ENCODE peak calls at places on chromosomes 6 and 20, in ten cellular contexts. E, D, J, S, V, H, T, A, Q and C are unnamed samples.

GRCh38 chr6:129849456-129849855 is 11.7 kb downstream of the TMEM244 start:
- DNase-seq in J (no peak), D (no peak), E (no peak), S (no peak), V (no peak), A (no peak), T (no peak), Q (no peak), H (peak), C (no peak)

GRCh38 chr20:20094410-20094809 is 42.1 kb downstream of the CFAP61 start:
- DNase-seq in A (no peak), V (no peak), D (no peak), E (no peak), S (no peak), T (no peak), Q (no peak), H (no peak), J (no peak), C (no peak)

GRCh38 chr20:51404297-51405060 is 138.0 kb downstream of the NFATC2 start:
- DNase-seq in A (peak), E (no peak), Q (no peak), T (no peak), D (no peak), S (peak), J (no peak), V (no peak), H (no peak), C (no peak)

GRCh38 chr6:131470549-131470948 is 102.5 kb upstream of the ARG1 start:
- DNase-seq in T (no peak), Q (no peak), E (no peak), H (no peak), J (no peak), A (no peak), V (no peak), D (no peak), S (no peak), C (no peak)

GRCh38 chr6:95248501-95248900 is 328.8 kb upstream of the MANEA start:
- DNase-seq in A (no peak), E (no peak), Q (no peak), H (no peak), S (no peak), D (no peak), T (no peak), V (no peak), J (no peak), C (no peak)

GRCh38 chr20:20593447-20594170 is 118.8 kb downstream of the RALGAPA2 start:
- DNase-seq in V (no peak), D (no peak), S (no peak), Q (no peak), T (peak), H (peak), A (no peak), J (no peak), E (no peak), C (no peak)

GRCh38 chr6:36609582-36609981 is 15.4 kb downstream of the SRSF3 start:
- DNase-seq in J (no peak), E (no peak), Q (no peak), D (peak), T (peak), H (no peak), A (no peak), V (no peak), S (no peak), C (no peak)

GRCh38 chr20:60283281-60283680 is 325.1 kb downstream of the CDH26 start:
- DNase-seq in D (no peak), E (no peak), A (no peak), V (no peak), J (no peak), T (no peak), H (no peak), Q (no peak), S (no peak), C (no peak)

GRCh38 chr6:56655250-56655649 is 12.6 kb upstream of the DST start:
- DNase-seq in H (no peak), T (no peak), J (no peak), V (no peak), E (no peak), Q (no peak), A (no peak), S (no peak), D (no peak), C (no peak)

GRCh38 chr6:37653933-37654565 is 43.6 kb downstream of the MDGA1 start:
- DNase-seq in H (peak), E (no peak), V (no peak), Q (no peak), A (no peak), D (no peak), J (peak), S (no peak), T (no peak), C (no peak)

GRCh38 chr6:71707059-71707458 is 179.3 kb upstream of the RIMS1 start:
- DNase-seq in E (no peak), J (no peak), H (no peak), D (no peak), T (no peak), S (no peak), V (no peak), A (no peak), Q (no peak), C (no peak)

GRCh38 chr6:43942616-43943015 is 172.6 kb downstream of the VEGFA start:
- DNase-seq in E (no peak), H (no peak), J (peak), Q (no peak), A (no peak), S (no peak), T (no peak), V (no peak), D (peak), C (no peak)

GRCh38 chr6:2507016-2507415 is 243.7 kb downstream of the MYLK4 start:
- DNase-seq in V (no peak), H (no peak), Q (no peak), E (no peak), S (no peak), A (no peak), D (no peak), T (no peak), J (no peak), C (no peak)

GRCh38 chr20:50221501-50222323 is 31.1 kb downstream of the CEBPB start:
- DNase-seq in J (no peak), T (peak), Q (no peak), A (no peak), S (peak), H (no peak), E (no peak), V (no peak), D (no peak), C (no peak)

GRCh38 chr6:1862411-1862810 is 252.7 kb downstream of the FOXC1 start:
- DNase-seq in A (no peak), E (no peak), J (no peak), Q (no peak), D (no peak), H (no peak), S (no peak), V (no peak), T (no peak), C (no peak)

GRCh38 chr6:41222513-41222912 is 5.6 kb upstream of the TREML4 start:
- DNase-seq in J (no peak), V (no peak), Q (no peak), S (no peak), E (no peak), D (no peak), T (no peak), A (no peak), H (no peak), C (no peak)

GRCh38 chr6:27178001-27178730 is 69.3 kb upstream of the PRSS16 start:
- DNase-seq in J (peak), E (peak), A (no peak), S (peak), D (peak), H (peak), T (peak), Q (peak), V (no peak), C (no peak)

GRCh38 chr20:44089987-44090674 is 96.9 kb downstream of the JPH2 start:
- DNase-seq in Q (no peak), V (no peak), J (peak), H (peak), A (no peak), E (no peak), S (no peak), D (peak), T (no peak), C (peak)

GRCh38 chr6:132733288-132733687 is 19.4 kb upstream of the VNN1 start:
- DNase-seq in V (no peak), S (no peak), A (no peak), E (no peak), J (no peak), H (no peak), Q (no peak), D (no peak), T (no peak), C (no peak)

GRCh38 chr6:3125832-3126231 is 7.3 kb downstream of the BPHL start:
- DNase-seq in Q (no peak), V (no peak), J (no peak), S (no peak), D (no peak), H (no peak), T (no peak), E (no peak), A (no peak), C (peak)

GRCh38 chr6:13346245-13346644 is 17.9 kb upstream of the TBC1D7 start:
- DNase-seq in D (no peak), S (no peak), V (no peak), J (no peak), Q (no peak), E (no peak), H (no peak), A (no peak), T (no peak), C (no peak)

GRCh38 chr6:107409942-107410341 is 49.4 kb downstream of the PDSS2 start:
- DNase-seq in A (no peak), T (no peak), Q (no peak), J (no peak), H (no peak), V (no peak), E (no peak), D (no peak), S (no peak), C (no peak)

GRCh38 chr6:152136449-152136825 is 329.0 kb downstream of the ESR1 start:
- DNase-seq in D (no peak), T (no peak), J (no peak), A (peak), V (peak), Q (no peak), S (no peak), E (no peak), H (peak), C (no peak)

GRCh38 chr6:15628499-15629131 is 34.2 kb downstream of the DTNBP1 start:
- DNase-seq in A (no peak), S (no peak), J (no peak), H (no peak), D (no peak), Q (no peak), E (no peak), V (no peak), T (no peak), C (no peak)

GRCh38 chr6:84728602-84729001 is 35.8 kb downstream of the TBX18 start:
- DNase-seq in A (no peak), J (no peak), E (no peak), T (no peak), Q (no peak), S (no peak), V (no peak), D (no peak), H (peak), C (no peak)

GRCh38 chr20:57613481-57613921 is 6.7 kb downstream of the ZBP1 start:
- DNase-seq in Q (no peak), D (no peak), J (no peak), A (no peak), V (no peak), E (no peak), H (no peak), S (no peak), T (peak), C (peak)

GRCh38 chr20:58471161-58471834 is 43.9 kb downstream of the APCDD1L start:
- DNase-seq in V (no peak), J (no peak), T (peak), A (peak), S (no peak), H (no peak), E (no peak), Q (peak), D (peak), C (no peak)

GRCh38 chr20:24647713-24648112 is 178.3 kb downstream of the SYNDIG1 start:
- DNase-seq in T (no peak), A (no peak), H (no peak), V (no peak), D (peak), J (no peak), Q (no peak), S (no peak), E (no peak), C (no peak)

GRCh38 chr20:16712541-16712947 is 17.3 kb upstream of the SNRPB2 start:
- DNase-seq in J (no peak), H (no peak), S (no peak), V (no peak), D (no peak), T (no peak), E (no peak), A (no peak), Q (no peak), C (no peak)

GRCh38 chr20:63158845-63159244 is 57.1 kb downstream of the YTHDF1 start:
- DNase-seq in D (no peak), Q (no peak), V (no peak), A (no peak), J (no peak), T (no peak), E (no peak), H (no peak), S (peak), C (no peak)

GRCh38 chr20:45890077-45890996 is 671 bp downstream of the NEURL2 start:
- DNase-seq in Q (peak), T (peak), D (peak), E (peak), V (peak), H (peak), J (peak), S (peak), A (peak), C (peak)

GRCh38 chr20:57009355-57009754 is 257.1 kb downstream of the BMP7 start:
- DNase-seq in D (no peak), H (no peak), S (no peak), T (no peak), A (no peak), E (no peak), Q (no peak), J (no peak), V (no peak), C (no peak)

GRCh38 chr20:60224914-60225313 is 266.7 kb downstream of the CDH26 start:
- DNase-seq in S (no peak), Q (no peak), V (no peak), H (no peak), J (no peak), D (no peak), E (no peak), T (no peak), A (no peak), C (no peak)

GRCh38 chr6:162198925-162199324 is 528.6 kb downstream of the PRKN start:
- DNase-seq in V (no peak), A (no peak), Q (no peak), J (peak), D (no peak), T (no peak), E (no peak), H (no peak), S (no peak), C (no peak)

DNA sequence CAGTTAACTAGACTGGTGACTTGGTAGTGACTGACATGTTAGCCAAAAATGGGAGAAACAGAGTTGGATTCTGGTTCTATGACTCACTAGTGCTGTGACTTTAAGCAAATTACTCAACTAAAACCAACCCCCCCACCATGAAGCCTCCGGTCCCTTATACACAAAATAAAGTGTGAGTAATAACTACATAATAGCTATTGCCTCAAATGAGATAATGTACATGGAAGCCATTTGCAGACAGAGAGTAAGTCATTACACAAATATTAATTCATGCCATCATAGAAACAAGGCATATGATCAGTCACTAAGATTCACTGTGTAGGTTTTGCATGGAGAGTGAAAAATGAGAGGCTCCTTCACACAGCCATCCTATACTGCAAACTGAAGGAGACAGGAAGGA is 111.9 kb downstream of the HIVEP2 start:
- DNase-seq in Q (no peak), T (no peak), E (no peak), H (peak), V (no peak), J (no peak), D (no peak), S (no peak), A (no peak), C (no peak)
- TF ChIP-seq POLR2A in Q (no peak), T (no peak), E (no peak), H (no peak), V (no peak), J (no peak), D (no peak), S (no peak), A (no peak), C (no peak)

GRCh38 chr6:46900266-46900665 is 21.5 kb downstream of the ADGRF5 start:
- DNase-seq in J (no peak), S (no peak), E (no peak), H (no peak), A (no peak), T (no peak), Q (no peak), V (no peak), D (no peak), C (no peak)

GRCh38 chr6:46903175-46903574 is 18.6 kb downstream of the ADGRF5 start:
- DNase-seq in J (peak), S (no peak), T (no peak), H (no peak), E (no peak), A (no peak), V (no peak), Q (no peak), D (no peak), C (no peak)

GRCh38 chr6:46898011-46898410 is 23.7 kb downstream of the ADGRF5 start:
- DNase-seq in Q (no peak), T (no peak), E (no peak), H (no peak), A (no peak), S (no peak), D (no peak), J (no peak), V (no peak), C (no peak)

GRCh38 chr6:46901747-46902362 is 19.9 kb downstream of the ADGRF5 start:
- DNase-seq in Q (no peak), T (no peak), J (no peak), E (no peak), H (peak), V (no peak), S (no peak), D (peak), A (no peak), C (no peak)

GRCh38 chr6:46899636-46900035 is 22.1 kb downstream of the ADGRF5 start:
- DNase-seq in H (no peak), S (no peak), Q (no peak), V (no peak), A (no peak), D (no peak), E (no peak), T (no peak), J (no peak), C (no peak)
- TF ChIP-seq POLR2A in H (no peak), S (no peak), Q (no peak), V (no peak), A (no peak), D (no peak), E (no peak), T (no peak), J (no peak), C (no peak)

DNA sequence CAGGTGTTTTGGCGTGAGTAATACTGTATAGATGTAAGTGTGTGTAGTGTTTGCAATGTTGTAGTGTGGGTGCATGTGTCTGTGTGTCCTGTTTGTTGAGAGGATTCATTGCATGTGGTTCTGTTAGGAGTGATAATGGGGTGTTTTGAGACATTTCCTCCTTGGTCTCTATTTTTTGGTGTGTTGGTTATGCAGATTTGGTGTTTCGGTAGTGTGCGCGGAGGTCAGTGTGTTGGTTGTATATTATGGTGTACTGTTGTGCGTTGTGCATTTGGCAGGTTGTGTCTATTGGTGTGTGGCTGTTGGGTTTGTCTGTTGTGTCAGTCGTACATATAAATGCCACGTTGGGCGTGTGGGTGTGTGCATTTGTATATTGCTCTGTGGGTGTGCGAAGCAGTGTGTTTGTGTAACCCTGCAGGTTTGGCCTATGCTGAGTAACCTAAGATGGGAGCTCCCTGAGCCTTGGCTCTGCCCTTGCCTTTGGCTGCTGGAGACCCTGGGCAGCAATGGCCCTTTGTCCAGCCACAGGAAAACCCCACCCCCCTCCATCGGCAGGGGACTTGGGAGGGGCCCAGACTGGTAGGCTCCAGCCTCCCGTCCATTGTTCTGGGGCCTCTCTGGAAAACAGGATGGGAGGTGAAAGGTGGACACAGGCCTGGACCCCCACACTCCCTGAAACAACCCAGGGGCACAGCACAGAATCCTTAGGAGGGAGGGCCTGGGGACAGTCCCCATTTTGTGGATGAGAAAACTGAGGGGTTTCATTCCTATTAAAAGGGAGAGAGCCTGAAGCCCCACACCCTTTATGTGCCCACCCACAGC is 10.3 kb upstream of the ID1 start:
- DNase-seq in D (no peak), V (no peak), S (no peak), A (no peak), H (peak), E (no peak), J (no peak), Q (peak), T (no peak), C (no peak)
- TF ChIP-seq POLR2A in D (no peak), V (no peak), S (no peak), A (no peak), H (no peak), E (no peak), J (no peak), Q (no peak), T (no peak), C (no peak)

GRCh38 chr6:11730645-11731044 is 48.0 kb downstream of the ADTRP start:
- DNase-seq in D (no peak), V (no peak), A (no peak), H (no peak), J (no peak), Q (no peak), E (no peak), S (no peak), T (no peak), C (no peak)
- TF ChIP-seq POLR2A in D (no peak), V (no peak), A (no peak), H (no peak), J (no peak), Q (no peak), E (no peak), S (no peak), T (no peak), C (no peak)

DNA sequence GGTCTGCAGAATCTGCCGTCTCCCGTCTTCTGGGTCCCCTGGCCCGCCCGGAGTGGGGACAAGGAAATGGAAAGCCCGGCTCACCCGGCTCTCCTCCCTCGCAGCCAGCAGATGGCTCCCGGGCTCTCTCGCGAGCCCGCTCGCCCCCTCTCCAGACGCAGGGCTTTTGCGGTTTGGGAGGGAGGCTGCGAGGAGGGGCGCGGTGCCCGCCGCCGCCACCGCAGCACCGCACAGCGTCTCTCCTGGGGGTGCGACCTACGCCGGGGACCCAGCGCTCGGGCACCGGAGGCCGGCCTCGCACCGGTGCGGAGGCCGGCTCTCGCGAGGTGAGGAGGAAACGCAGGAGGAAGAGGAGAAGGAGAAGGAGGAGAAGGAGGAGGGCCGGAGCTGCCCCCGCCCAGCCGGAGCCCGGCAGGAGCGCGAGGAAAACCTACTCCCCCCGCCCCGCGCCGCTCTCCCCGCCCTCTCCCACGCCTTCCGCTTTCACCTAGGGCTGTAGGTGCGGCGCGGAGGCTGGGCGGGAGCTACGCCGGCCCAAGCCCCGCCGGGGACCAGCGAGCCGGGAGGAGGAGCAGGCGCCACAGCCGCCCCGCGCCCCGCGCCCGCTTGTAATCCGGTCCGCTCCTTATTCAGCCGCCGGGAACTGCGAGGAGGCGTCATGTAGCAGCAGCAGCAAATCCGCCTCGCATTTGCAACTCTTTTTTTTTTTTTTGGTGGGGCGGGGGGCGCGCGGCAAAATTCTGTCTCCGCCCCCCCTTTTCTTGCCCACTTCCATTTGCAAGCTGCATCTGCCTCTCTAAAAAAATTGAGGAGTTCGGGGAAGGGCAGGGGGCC is at the start of gene CARMIL1:
- DNase-seq in V (peak), D (peak), Q (peak), E (peak), S (peak), T (peak), H (peak), A (peak), J (peak), C (peak)
- TF ChIP-seq POLR2A in V (no peak), D (peak), Q (no peak), E (no peak), S (peak), T (no peak), H (no peak), A (no peak), J (peak), C (no peak)